ENCODE peak calls at places on chromosomes 6 and 20, in five cellular contexts. U is prostate gland, Y is A549, D is uterus, Q is body of pancreas. A is an unnamed sample.

GRCh38 chr20:19887566-19888268 is 129.4 kb upstream of the NAA20 start:
- DNase-seq in D (no peak), Y (no peak), Q (no peak), U (no peak), A (no peak)

GRCh38 chr6:152976749-152977148 is 6.1 kb downstream of the FBXO5 start:
- DNase-seq in Y (no peak), Q (no peak), U (no peak), D (no peak), A (no peak)

GRCh38 chr20:9535457-9535856 is 21.1 kb downstream of the LAMP5 start:
- DNase-seq in Y (no peak), D (no peak), Q (no peak), U (no peak), A (no peak)

GRCh38 chr6:16639689-16640480 is 121.4 kb downstream of the ATXN1 start:
- DNase-seq in Y (peak; percentile 25), D (no peak), U (no peak), Q (no peak), A (no peak)

GRCh38 chr20:24993337-24994185 is 1.0 kb upstream of the APMAP start:
- DNase-seq in Q (no peak), Y (peak; percentile 71), D (no peak), U (no peak), A (no peak)

GRCh38 chr6:2531426-2532208 is 219.1 kb downstream of the MYLK4 start:
- DNase-seq in Y (no peak), Q (no peak), D (no peak), U (no peak), A (no peak)

GRCh38 chr20:41508335-41508734 is 109.8 kb downstream of the CHD6 start:
- DNase-seq in D (no peak), Q (no peak), U (no peak), Y (no peak), A (no peak)

GRCh38 chr6:68559052-68559451 is 76.0 kb upstream of the ADGRB3 start:
- DNase-seq in Q (no peak), U (no peak), D (no peak), Y (no peak), A (no peak)

GRCh38 chr6:108648186-108648585 is 87.5 kb downstream of the FOXO3 start:
- DNase-seq in U (no peak), Q (no peak), Y (no peak), D (no peak), A (no peak)

GRCh38 chr20:58847483-58847882 is 3.2 kb downstream of the GNAS-AS1 start:
- DNase-seq in D (no peak), U (no peak), Q (no peak), Y (no peak), A (no peak)

GRCh38 chr6:27863962-27864905 is 48.0 kb downstream of the OR2B2 start:
- DNase-seq in U (no peak), Q (no peak), D (peak; percentile 19), Y (no peak), A (peak; percentile 17)

GRCh38 chr20:37669062-37669772 is 24.6 kb upstream of the CTNNBL1 start:
- DNase-seq in Q (no peak), Y (no peak), D (no peak), U (no peak), A (no peak)

GRCh38 chr6:27096834-27097511 is 150.5 kb upstream of the PRSS16 start:
- DNase-seq in D (no peak), Y (peak; percentile 87), Q (peak; percentile 53), U (no peak), A (peak; percentile 57)

GRCh38 chr6:53986165-53986720 is 125.0 kb upstream of the MLIP start:
- DNase-seq in U (peak; percentile 18), Q (peak; percentile 27), D (no peak), Y (peak; percentile 39), A (peak; percentile 53)

GRCh38 chr6:169950558-169950957 is 199.1 kb downstream of the ERMARD start:
- DNase-seq in Y (peak; percentile 22), U (peak; percentile 36), D (no peak), Q (peak; percentile 43), A (no peak)

GRCh38 chr20:18879262-18879661 is 65.7 kb downstream of the SCP2D1 start:
- DNase-seq in U (no peak), D (no peak), Q (no peak), Y (peak; percentile 70), A (no peak)

GRCh38 chr6:107488875-107489635 is 862 bp upstream of the SOBP start:
- DNase-seq in Y (peak; percentile 32), U (peak; percentile 22), D (peak; percentile 51), Q (peak; percentile 19), A (no peak)

GRCh38 chr20:16904751-16905150 is 156.6 kb downstream of the OTOR start:
- DNase-seq in Q (no peak), Y (peak; percentile 18), U (no peak), D (no peak), A (no peak)

GRCh38 chr6:99241905-99242534 is 107.5 kb downstream of the FAXC start:
- DNase-seq in Y (peak; percentile 40), Q (no peak), U (peak; percentile 15), D (no peak), A (no peak)

GRCh38 chr6:136077834-136078576 is 172.1 kb downstream of the MTFR2 start:
- DNase-seq in Y (no peak), Q (no peak), D (no peak), U (no peak), A (no peak)

GRCh38 chr20:44819936-44820335 is 9.6 kb upstream of the RIMS4 start:
- DNase-seq in Y (no peak), Q (no peak), U (no peak), D (no peak), A (no peak)

GRCh38 chr6:30213654-30213998 is 420 bp upstream of the TRIM26 start:
- DNase-seq in Q (no peak), Y (no peak), U (no peak), D (no peak), A (no peak)

GRCh38 chr20:64107736-64108457 is 532 bp upstream of the NPBWR2 start:
- DNase-seq in Q (no peak), U (no peak), D (no peak), Y (no peak), A (peak; percentile 6)

GRCh38 chr20:22428051-22428450 is 156.3 kb downstream of the FOXA2 start:
- DNase-seq in Q (no peak), U (no peak), D (no peak), Y (no peak), A (no peak)

GRCh38 chr20:22430154-22430745 is 154.1 kb downstream of the FOXA2 start:
- DNase-seq in Y (peak; percentile 88), D (no peak), Q (no peak), U (no peak), A (no peak)

GRCh38 chr20:22431419-22431818 is 153.0 kb downstream of the FOXA2 start:
- DNase-seq in Q (no peak), U (no peak), D (no peak), Y (no peak), A (no peak)

GRCh38 chr20:22429175-22430153 is 154.9 kb downstream of the FOXA2 start:
- DNase-seq in Q (no peak), D (no peak), Y (no peak), U (no peak), A (no peak)

DNA sequence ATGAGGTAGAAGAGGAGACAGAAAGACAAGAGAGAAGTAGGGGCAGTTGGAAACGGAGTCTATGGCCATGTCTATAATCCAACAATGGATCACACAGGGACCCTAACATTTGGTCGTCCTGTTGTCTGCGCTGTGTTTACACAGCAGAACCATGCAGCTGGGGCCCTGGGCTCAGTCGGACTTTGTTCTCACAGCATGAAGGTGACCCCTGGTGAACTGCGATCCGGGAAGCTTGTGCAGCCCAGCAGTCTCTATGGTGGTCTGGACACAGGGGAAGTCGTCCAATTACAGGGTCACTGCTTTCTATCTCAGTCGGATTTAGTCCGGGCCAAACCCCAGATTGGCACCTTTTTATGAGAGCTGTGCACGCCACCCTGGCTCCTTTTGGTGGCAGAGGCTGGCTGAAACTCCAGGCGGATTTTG is 153.6 kb downstream of the FOXA2 start:
- DNase-seq in U (no peak), Q (no peak), Y (no peak), D (no peak), A (no peak)
- TF ChIP-seq POLR2A in U (no peak), Q (no peak), Y (no peak), D (no peak), A (no peak)

DNA sequence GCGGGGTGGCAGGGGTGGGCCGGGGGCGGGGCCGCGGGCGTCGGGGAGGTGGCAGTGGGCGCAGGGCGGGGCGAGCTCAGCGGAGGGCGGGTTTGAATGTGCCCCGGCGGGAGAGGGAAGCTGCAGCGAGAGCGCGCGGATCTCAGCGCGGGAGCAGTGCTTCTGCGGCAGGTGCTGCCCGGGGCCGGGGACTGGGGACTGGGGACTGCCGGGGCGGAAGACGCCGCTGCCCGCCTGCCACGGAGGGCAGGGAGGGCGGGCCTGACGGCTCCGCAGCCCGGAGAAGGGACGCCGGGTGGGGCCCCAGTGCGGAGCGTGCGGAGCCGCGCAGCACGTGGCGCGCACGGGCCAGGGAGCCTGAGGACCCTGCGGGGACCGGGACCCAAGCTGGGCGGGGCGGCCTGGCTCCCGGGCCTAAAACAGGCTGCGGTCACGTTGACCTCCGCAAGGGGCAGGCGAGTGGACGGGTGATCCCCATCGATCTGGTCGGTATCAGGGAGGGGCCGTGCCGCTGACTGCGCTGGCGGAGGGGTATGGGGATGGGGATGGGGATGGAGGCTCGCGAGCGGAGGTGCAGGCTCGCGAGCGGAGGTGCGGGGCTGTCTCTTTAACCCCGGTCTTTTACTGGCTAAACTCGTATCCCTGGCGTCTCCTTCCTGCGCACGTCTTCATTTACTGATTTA is at the start of gene SLC29A1:
- DNase-seq in Q (peak; percentile 77), D (peak; percentile 74), U (peak; percentile 81), Y (peak; percentile 69), A (peak; percentile 79)
- TF ChIP-seq POLR2A in Q (peak; percentile 58), D (peak; percentile 45), U (peak; percentile 66), Y (peak; percentile 56), A (no peak)

DNA sequence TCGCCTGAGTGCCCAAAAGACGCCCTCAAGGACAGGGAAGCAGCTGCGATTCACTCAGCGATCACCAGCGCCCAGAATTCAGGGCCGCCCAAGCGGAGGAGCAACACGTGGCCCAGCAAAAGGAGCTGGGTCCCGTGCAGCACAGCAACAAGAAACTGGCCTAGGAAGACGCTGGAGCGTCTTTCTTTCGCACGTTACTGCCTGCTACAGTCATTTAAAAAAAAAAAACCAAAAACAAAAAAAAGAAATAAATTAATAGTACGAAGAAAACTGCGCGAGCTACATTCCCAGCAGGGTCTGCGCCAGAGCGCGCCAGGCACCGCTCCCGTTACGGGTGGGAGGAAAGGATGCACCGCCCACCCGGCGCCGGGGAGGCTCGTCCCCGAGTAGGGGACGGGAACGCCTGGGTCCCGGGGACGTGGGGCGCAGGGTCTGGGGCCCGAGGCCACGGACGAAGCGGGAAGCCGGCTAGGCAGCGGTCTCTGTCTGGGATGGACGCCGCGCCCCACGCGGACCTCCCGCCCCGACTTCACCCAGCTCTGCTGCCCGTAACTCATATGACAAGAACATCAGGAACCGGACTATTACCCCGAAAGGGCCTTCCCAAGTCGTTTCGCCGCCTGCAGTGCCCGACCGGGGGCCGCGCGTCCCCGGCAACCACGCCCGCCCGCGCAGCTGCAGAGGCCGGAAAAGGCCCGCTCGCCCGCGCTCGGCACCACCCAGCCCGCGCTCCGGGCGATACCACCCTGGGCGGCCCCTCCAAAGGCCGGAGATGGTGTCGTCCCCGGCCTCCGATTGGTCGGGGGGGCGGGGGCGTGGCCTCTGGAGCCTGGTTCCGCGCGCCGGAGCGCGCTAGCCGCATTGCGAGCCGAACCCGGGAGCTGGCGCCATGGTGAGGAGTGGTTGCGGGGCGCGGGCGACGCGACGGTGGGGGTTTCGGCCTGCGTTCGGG is at the start of gene NOP56:
- DNase-seq in Q (peak; percentile 92), D (peak; percentile 94), Y (peak; percentile 97), U (peak; percentile 87), A (peak; percentile 95)
- TF ChIP-seq POLR2A in Q (peak; percentile 79), D (peak; percentile 84), Y (peak; percentile 99), U (peak; percentile 63), A (peak; percentile 77)

DNA sequence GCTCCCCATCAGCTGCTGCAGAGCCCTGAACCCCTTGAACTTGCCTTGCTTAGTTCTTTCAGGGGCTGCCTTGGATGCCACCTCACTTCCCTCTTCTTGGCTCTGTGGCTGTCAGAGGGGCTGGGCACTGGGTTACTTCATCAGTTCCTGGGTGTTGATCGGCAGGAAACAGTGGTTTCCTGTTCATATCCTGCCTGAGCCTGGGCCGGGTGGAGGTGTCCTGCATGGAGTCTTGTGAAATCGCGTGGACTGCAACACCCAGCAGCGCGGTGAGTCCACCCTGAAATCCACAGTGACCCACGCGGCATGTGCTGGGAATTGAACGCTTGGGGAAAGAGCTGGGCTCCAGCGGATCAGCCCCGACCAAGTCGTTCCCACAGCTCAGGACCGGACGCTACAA is 97.5 kb downstream of the CDH26 start:
- DNase-seq in Y (no peak), D (no peak), U (no peak), Q (peak; percentile 18), A (peak; percentile 41)
- TF ChIP-seq POLR2A in Y (no peak), D (no peak), U (no peak), Q (no peak), A (no peak)

A was measured in transverse colon.